ENCODE peak calls at places on chromosomes 6 and 20, in nine cellular contexts. A is heart left ventricle; O is CD4-positive, alpha-beta T cell; U is AG10803; N is brain microvascular endothelial cell; M is coronary artery; G is psoas muscle; F is fibroblast of the aortic adventitia; Y is HFF-Myc. J is an unnamed sample.

GRCh38 chr6:106315765-106316375 is 9.7 kb downstream of the ATG5 start:
- DNase-seq in U (no peak), A (no peak), G (no peak), Y (no peak), F (no peak), N (peak), M (no peak), O (no peak), J (no peak)

GRCh38 chr6:149212892-149213786 is 104.4 kb upstream of the TAB2 start:
- DNase-seq in Y (no peak), G (no peak), A (no peak), F (no peak), N (no peak), O (no peak), M (no peak), U (no peak), J (no peak)

GRCh38 chr6:11224252-11224965 is 8.1 kb downstream of the NEDD9 start:
- DNase-seq in Y (no peak), G (no peak), F (peak), U (no peak), A (no peak), M (no peak), O (peak), N (peak), J (peak)

GRCh38 chr20:62507991-62508640 is 32.3 kb upstream of the GATA5 start:
- DNase-seq in Y (no peak), U (no peak), N (no peak), G (no peak), A (no peak), O (no peak), F (no peak), M (no peak), J (no peak)

GRCh38 chr20:44072381-44072780 is 114.6 kb downstream of the JPH2 start:
- DNase-seq in G (peak), U (no peak), N (no peak), F (no peak), M (no peak), A (no peak), O (no peak), Y (no peak), J (no peak)

GRCh38 chr6:7546832-7547714 is 5.6 kb downstream of the DSP start:
- DNase-seq in U (no peak), O (no peak), A (no peak), F (no peak), M (no peak), Y (no peak), G (no peak), N (no peak), J (no peak)

GRCh38 chr6:54282186-54282585 is 26.1 kb upstream of the TINAG start:
- DNase-seq in M (no peak), G (no peak), F (peak), U (peak), A (no peak), Y (peak), O (no peak), N (peak), J (peak)

GRCh38 chr6:15677822-15678221 is 15.0 kb upstream of the DTNBP1 start:
- DNase-seq in F (no peak), G (no peak), N (no peak), Y (no peak), U (no peak), M (no peak), O (no peak), A (no peak), J (no peak)

GRCh38 chr6:26020983-26021349 is 58.4 kb downstream of the TRIM38 start:
- DNase-seq in Y (no peak), A (peak), M (peak), O (peak), U (peak), N (peak), G (peak), F (peak), J (no peak)

GRCh38 chr6:29131691-29132090 is 23.8 kb downstream of the OR2J3 start:
- DNase-seq in G (no peak), N (no peak), Y (no peak), M (no peak), O (no peak), A (no peak), U (no peak), F (no peak), J (no peak)

GRCh38 chr6:154543638-154544037 is 33.2 kb upstream of the CNKSR3 start:
- DNase-seq in U (no peak), F (no peak), O (no peak), N (no peak), Y (no peak), M (no peak), G (no peak), A (no peak), J (no peak)

GRCh38 chr6:42043787-42044475 is 6.4 kb upstream of the TAF8 start:
- DNase-seq in G (peak), F (peak), O (peak), M (peak), N (peak), Y (peak), U (peak), A (peak), J (peak)

GRCh38 chr20:49812463-49813304 is at the start of gene SLC9A8:
- DNase-seq in F (peak), O (peak), N (peak), U (peak), Y (peak), A (peak), M (peak), G (peak), J (peak)
- TF ChIP-seq CTCF in F (peak), O (peak), N (peak), U (peak), Y (peak), A (no peak), M (no peak), G (peak), J (peak)

GRCh38 chr6:52909131-52909530 is 367 bp downstream of the GSTA3 start:
- DNase-seq in M (no peak), F (no peak), G (no peak), Y (no peak), O (no peak), A (no peak), N (no peak), U (no peak), J (no peak)
- TF ChIP-seq CTCF in M (no peak), F (no peak), G (no peak), Y (no peak), O (no peak), A (no peak), N (no peak), U (no peak), J (no peak)

GRCh38 chr6:693737-694038 is 749 bp upstream of the EXOC2 start:
- DNase-seq in F (no peak), N (no peak), O (no peak), A (no peak), Y (no peak), U (no peak), M (no peak), G (no peak), J (no peak)

GRCh38 chr6:689223-689622 is 3.7 kb downstream of the EXOC2 start:
- DNase-seq in N (no peak), Y (no peak), M (no peak), A (no peak), F (no peak), G (no peak), U (no peak), O (no peak), J (no peak)

GRCh38 chr6:692356-692851 is 535 bp downstream of the EXOC2 start:
- DNase-seq in N (peak), G (peak), Y (no peak), F (peak), U (peak), M (no peak), O (peak), A (peak), J (peak)

DNA sequence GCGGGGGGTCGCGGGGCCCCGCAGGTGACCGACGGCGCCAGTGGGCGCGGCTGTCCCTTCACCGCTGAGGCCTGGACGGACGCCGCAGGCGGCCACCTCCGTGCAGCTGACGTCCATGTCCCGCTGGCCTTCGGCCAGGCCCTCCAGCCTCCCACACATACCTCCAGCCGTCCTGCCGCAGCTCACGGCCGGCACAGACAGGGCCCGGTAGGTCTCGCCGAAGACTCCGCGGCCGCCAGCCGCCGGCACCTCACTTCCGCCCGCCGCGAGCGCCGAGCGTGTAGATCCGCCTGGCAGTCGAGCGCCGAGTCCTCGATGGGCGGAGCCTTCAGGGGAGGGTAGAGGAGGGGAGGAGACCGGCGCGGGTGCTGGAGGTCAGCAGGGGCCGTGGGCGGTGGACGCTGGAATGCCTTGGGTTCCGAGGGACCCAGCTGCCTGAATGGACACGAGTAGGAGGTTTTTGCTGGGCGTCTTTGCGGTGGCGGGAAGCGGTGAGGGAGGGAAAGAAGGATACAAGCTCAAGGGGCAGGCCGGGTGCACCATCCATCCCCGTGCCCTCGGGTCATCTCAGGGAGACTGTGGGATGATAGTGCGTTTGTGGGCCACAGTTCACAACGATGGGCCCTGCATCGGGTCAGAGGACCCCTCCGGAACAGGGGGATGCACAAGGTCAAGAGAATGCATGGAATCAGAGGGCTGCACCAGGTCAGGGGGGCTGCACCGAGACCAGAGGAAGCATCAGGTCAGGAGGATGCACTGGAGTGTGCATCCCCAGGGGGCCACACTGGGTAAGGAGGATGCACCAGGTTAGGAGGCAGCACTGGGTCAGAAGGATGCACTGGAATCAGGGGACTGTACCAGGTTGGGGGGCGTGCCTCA is at the start of gene EXOC2:
- DNase-seq in U (peak), G (peak), N (peak), F (peak), M (peak), Y (no peak), A (peak), O (peak), J (peak)
- TF ChIP-seq CTCF in U (peak), G (no peak), N (no peak), F (no peak), M (no peak), Y (peak), A (no peak), O (no peak), J (no peak)

DNA sequence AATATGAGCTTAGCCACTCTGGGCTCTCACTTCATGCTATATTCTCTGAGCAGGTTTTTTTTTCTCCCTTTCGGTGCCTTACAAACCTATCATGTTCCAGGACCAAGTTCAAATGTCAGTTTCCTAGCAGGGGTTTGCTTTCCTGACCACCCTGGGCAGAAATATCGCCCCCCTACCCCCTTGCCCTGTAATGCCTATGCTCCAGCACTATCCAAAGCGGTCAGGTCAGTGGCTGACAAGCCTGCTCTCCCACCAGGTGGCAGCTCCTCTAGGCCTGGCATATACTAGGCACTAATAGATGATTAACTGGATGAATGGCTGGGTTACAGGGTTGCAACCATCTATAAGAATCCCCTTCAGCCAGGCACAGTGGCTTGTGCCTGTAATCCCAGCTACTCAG is 25.7 kb upstream of the AAR2 start:
- DNase-seq in M (no peak), G (no peak), A (no peak), N (no peak), F (no peak), U (no peak), O (no peak), Y (no peak), J (no peak)
- TF ChIP-seq CTCF in M (no peak), G (no peak), A (no peak), N (peak), F (no peak), U (no peak), O (no peak), Y (peak), J (peak)

J was measured in HFFc6.